ENCODE peak calls at places on chromosomes 5 and 9, in nine cellular contexts. J is T-helper 2 cell; H is body of pancreas; U is H54; K is aorta; A is activated CD4-positive, alpha-beta T cell treated with anti-CD3 and anti-CD28 coated beads, Interleukin-2, amount 50 U/mL, for 4 hours; G is left ventricle myocardium inferior; L is dorsolateral prefrontal cortex; N is neural crest cell. V is an unnamed sample.
A peak's percentile ranks its signal among the peaks of the same experiment; 100 is the strongest.

GRCh38 chr5:41747291-41747690 is 122.9 kb downstream of the OXCT1 start:
- DNase-seq in K (no peak), N (no peak), G (no peak), A (no peak), L (no peak), J (no peak), H (no peak), U (no peak), V (no peak)

GRCh38 chr5:56083286-56083854 is 88.6 kb upstream of the IL6ST start:
- DNase-seq in H (no peak), K (no peak), L (no peak), A (no peak), J (no peak), N (no peak), G (no peak), U (no peak), V (no peak)

GRCh38 chr5:98927242-98927987 is 1.4 kb downstream of the CHD1 start:
- DNase-seq in L (no peak), G (peak; percentile 22), H (peak; percentile 33), N (no peak), U (peak; percentile 12), A (peak; percentile 57), J (peak; percentile 24), K (no peak), V (no peak)

GRCh38 chr5:138968601-138969000 is 93.5 kb upstream of the LRRTM2 start:
- DNase-seq in G (no peak), J (no peak), N (no peak), A (no peak), K (no peak), L (no peak), H (no peak), U (no peak), V (no peak)

GRCh38 chr5:136036293-136036911 is 7.6 kb downstream of the TGFBI start:
- DNase-seq in A (no peak), H (no peak), K (no peak), L (no peak), N (no peak), J (no peak), U (no peak), G (no peak), V (no peak)

GRCh38 chr5:138905541-138905940 is 30.4 kb upstream of the LRRTM2 start:
- DNase-seq in N (no peak), L (no peak), A (no peak), G (no peak), H (no peak), J (no peak), K (no peak), U (peak; percentile 14), V (no peak)

GRCh38 chr9:68950188-68950587 is 63.7 kb downstream of the PRKACG start:
- DNase-seq in U (no peak), N (no peak), H (no peak), G (no peak), A (no peak), L (no peak), J (no peak), K (no peak), V (no peak)

GRCh38 chr9:18999173-18999785 is 33.7 kb downstream of the SAXO1 start:
- DNase-seq in J (no peak), H (no peak), A (no peak), N (no peak), L (no peak), U (no peak), G (no peak), K (no peak), V (no peak)

GRCh38 chr5:175261098-175261497 is 182.9 kb downstream of the DRD1 start:
- DNase-seq in N (no peak), H (no peak), A (no peak), K (no peak), G (no peak), L (no peak), U (no peak), J (no peak), V (no peak)

GRCh38 chr9:105656131-105656921 is 5.9 kb upstream of the TAL2 start:
- DNase-seq in A (no peak), J (no peak), G (peak; percentile 35), U (no peak), L (no peak), H (peak; percentile 48), K (peak; percentile 79), N (peak; percentile 50), V (no peak)

GRCh38 chr9:127835930-127836586 is 18.4 kb downstream of the ENG start:
- DNase-seq in G (no peak), A (no peak), U (no peak), H (no peak), K (peak; percentile 92), N (no peak), J (no peak), L (no peak), V (no peak)

GRCh38 chr9:16884952-16885513 is 14.6 kb upstream of the BNC2 start:
- DNase-seq in N (no peak), U (no peak), A (no peak), J (no peak), K (no peak), G (no peak), L (no peak), H (no peak), V (no peak)

GRCh38 chr9:103364753-103365152 is 369.6 kb downstream of the CYLC2 start:
- DNase-seq in L (no peak), J (no peak), A (no peak), G (no peak), N (no peak), K (no peak), U (peak; percentile 51), H (no peak), V (no peak)

GRCh38 chr5:57989378-57989777 is 470.5 kb downstream of the PLK2 start:
- DNase-seq in J (no peak), K (no peak), A (no peak), N (no peak), G (no peak), H (no peak), L (no peak), U (no peak), V (no peak)

GRCh38 chr5:102767864-102768263 is 12.8 kb downstream of the PAM start:
- DNase-seq in U (no peak), L (no peak), G (no peak), H (no peak), K (no peak), J (no peak), A (no peak), N (no peak), V (no peak)

GRCh38 chr9:69674112-69674511 is 1.9 kb upstream of the APBA1 start:
- DNase-seq in J (no peak), N (no peak), A (no peak), K (no peak), G (no peak), L (no peak), H (no peak), U (no peak), V (no peak)

GRCh38 chr5:58156977-58157701 is 302.7 kb downstream of the PLK2 start:
- DNase-seq in H (peak; percentile 60), A (no peak), U (no peak), N (no peak), L (peak; percentile 80), K (no peak), G (peak; percentile 16), J (no peak), V (no peak)

GRCh38 chr9:86326536-86326935 is 27.7 kb downstream of the TUT7 start:
- DNase-seq in H (no peak), L (no peak), J (no peak), K (no peak), U (no peak), A (no peak), N (no peak), G (no peak), V (no peak)

GRCh38 chr9:108565651-108566378 is 290.0 kb downstream of the ACTL7B start:
- DNase-seq in L (peak; percentile 47), H (peak; percentile 71), N (peak; percentile 43), J (no peak), G (no peak), A (no peak), K (no peak), U (peak; percentile 77), V (peak; percentile 40)

GRCh38 chr9:134150557-134151214 is 13.7 kb downstream of the RNU6ATAC start:
- DNase-seq in A (no peak), G (no peak), J (no peak), H (no peak), N (no peak), U (no peak), L (no peak), K (no peak), V (no peak)

GRCh38 chr5:180791611-180792213 is 10.9 kb downstream of the MGAT1 start:
- DNase-seq in N (no peak), L (no peak), H (no peak), U (no peak), A (no peak), K (peak; percentile 74), J (no peak), G (no peak), V (no peak)

GRCh38 chr5:64834037-64834436 is 65.3 kb downstream of the CWC27 start:
- DNase-seq in N (no peak), L (no peak), H (no peak), J (no peak), K (no peak), G (no peak), U (no peak), A (no peak), V (no peak)

V was measured in SK-N-MC.